ENCODE peak calls at places on chromosomes 5 and 9, in five cellular contexts. X, F, N, P and R are unnamed samples. For H3K4me1, the result is how much of the 10 kb centered on the place peaks cover.

GRCh38 chr5:76319673-76320072 is 83.4 kb upstream of the IQGAP2 start:
- DNase-seq in F (no peak), N (no peak), X (no peak), P (no peak), R (no peak)

GRCh38 chr5:140965905-140966292 is 377 bp upstream of the PCDHAC2 start:
- DNase-seq in P (no peak), N (no peak), X (no peak), F (peak), R (no peak)

GRCh38 chr9:128684325-128685021 is 4.5 kb upstream of the SET start:
- DNase-seq in N (peak), X (peak), F (peak), P (peak), R (peak)

GRCh38 chr5:78930742-78931141 is 54.4 kb downstream of the ARSB start:
- DNase-seq in X (peak), N (peak), F (no peak), P (no peak), R (peak)

GRCh38 chr5:64026493-64026892 is 64.2 kb upstream of the HTR1A start:
- DNase-seq in N (no peak), P (no peak), X (no peak), F (no peak), R (no peak)

GRCh38 chr9:104899759-104900247 is 28.2 kb downstream of the ABCA1 start:
- DNase-seq in N (no peak), P (no peak), X (no peak), F (no peak), R (no peak)

GRCh38 chr5:81147970-81148571 is 85.1 kb upstream of the CKMT2 start:
- DNase-seq in P (peak), F (no peak), X (no peak), N (no peak), R (no peak)

GRCh38 chr5:115068239-115069086 is 101.2 kb downstream of the TRIM36 start:
- DNase-seq in X (peak), F (peak), N (peak), P (peak), R (peak)

GRCh38 chr5:31021181-31021624 is 172.3 kb upstream of the CDH6 start:
- DNase-seq in X (peak), F (peak), N (peak), P (no peak), R (peak)

GRCh38 chr5:141681695-141682641 is at the start of gene ARAP3:
- DNase-seq in N (peak), F (peak), P (no peak), X (peak), R (peak)

GRCh38 chr9:113566011-113566711 is 102.6 kb downstream of the RGS3 start:
- DNase-seq in F (no peak), X (no peak), N (no peak), P (no peak), R (peak)

GRCh38 chr5:14184725-14185124 is 41.6 kb downstream of the TRIO start:
- DNase-seq in N (peak), F (no peak), P (no peak), X (peak), R (peak)

GRCh38 chr5:119275873-119276214 is 80.0 kb upstream of the TNFAIP8 start:
- DNase-seq in P (no peak), N (no peak), F (no peak), X (no peak), R (no peak)

GRCh38 chr9:133518193-133518592 is 6.6 kb downstream of the MYMK start:
- DNase-seq in N (no peak), F (no peak), X (no peak), P (no peak), R (no peak)

GRCh38 chr5:148730955-148731898 is 76.9 kb upstream of the HTR4 start:
- DNase-seq in F (peak), X (peak), N (peak), P (peak), R (peak)
- H3K9ac ChIP-seq in F (peak), X (no peak), N (no peak), P (no peak), R (no peak)

GRCh38 chr5:4580772-4581171 is 559.4 kb upstream of the ADAMTS16 start:
- DNase-seq in F (no peak), N (no peak), P (no peak), X (no peak), R (no peak)

GRCh38 chr5:4581289-4581688 is 558.8 kb upstream of the ADAMTS16 start:
- DNase-seq in P (no peak), F (no peak), N (no peak), X (no peak), R (no peak)

GRCh38 chr5:4576161-4576748 is 563.9 kb upstream of the ADAMTS16 start:
- DNase-seq in F (no peak), X (no peak), P (peak), N (peak), R (peak)

GRCh38 chr5:4575608-4576007 is 564.5 kb upstream of the ADAMTS16 start:
- DNase-seq in N (no peak), F (no peak), X (no peak), P (peak), R (no peak)

GRCh38 chr5:4579679-4580078 is 560.5 kb upstream of the ADAMTS16 start:
- DNase-seq in P (no peak), X (no peak), F (no peak), N (no peak), R (no peak)
- H3K4me1 ChIP-seq in P (under half), X (under half), F (under half), N (under half), R (under half)

GRCh38 chr5:135243194-135244191 is 155.5 kb downstream of the MACROH2A1 start:
- DNase-seq in F (no peak), X (no peak), P (peak), N (no peak), R (no peak)
- H3K4me2 ChIP-seq in F (no peak), X (no peak), P (no peak), N (no peak), R (no peak)

GRCh38 chr9:131817073-131817472 is 77.2 kb upstream of the RAPGEF1 start:
- DNase-seq in N (no peak), X (no peak), F (no peak), P (no peak), R (no peak)

GRCh38 chr9:131817627-131818026 is 77.8 kb upstream of the RAPGEF1 start:
- DNase-seq in N (no peak), P (no peak), X (no peak), F (no peak), R (no peak)

GRCh38 chr9:131818089-131818488 is 78.2 kb upstream of the RAPGEF1 start:
- DNase-seq in X (no peak), F (no peak), P (no peak), N (no peak), R (no peak)

GRCh38 chr9:131814714-131815113 is 74.8 kb upstream of the RAPGEF1 start:
- DNase-seq in P (no peak), F (no peak), X (no peak), N (no peak), R (no peak)

DNA sequence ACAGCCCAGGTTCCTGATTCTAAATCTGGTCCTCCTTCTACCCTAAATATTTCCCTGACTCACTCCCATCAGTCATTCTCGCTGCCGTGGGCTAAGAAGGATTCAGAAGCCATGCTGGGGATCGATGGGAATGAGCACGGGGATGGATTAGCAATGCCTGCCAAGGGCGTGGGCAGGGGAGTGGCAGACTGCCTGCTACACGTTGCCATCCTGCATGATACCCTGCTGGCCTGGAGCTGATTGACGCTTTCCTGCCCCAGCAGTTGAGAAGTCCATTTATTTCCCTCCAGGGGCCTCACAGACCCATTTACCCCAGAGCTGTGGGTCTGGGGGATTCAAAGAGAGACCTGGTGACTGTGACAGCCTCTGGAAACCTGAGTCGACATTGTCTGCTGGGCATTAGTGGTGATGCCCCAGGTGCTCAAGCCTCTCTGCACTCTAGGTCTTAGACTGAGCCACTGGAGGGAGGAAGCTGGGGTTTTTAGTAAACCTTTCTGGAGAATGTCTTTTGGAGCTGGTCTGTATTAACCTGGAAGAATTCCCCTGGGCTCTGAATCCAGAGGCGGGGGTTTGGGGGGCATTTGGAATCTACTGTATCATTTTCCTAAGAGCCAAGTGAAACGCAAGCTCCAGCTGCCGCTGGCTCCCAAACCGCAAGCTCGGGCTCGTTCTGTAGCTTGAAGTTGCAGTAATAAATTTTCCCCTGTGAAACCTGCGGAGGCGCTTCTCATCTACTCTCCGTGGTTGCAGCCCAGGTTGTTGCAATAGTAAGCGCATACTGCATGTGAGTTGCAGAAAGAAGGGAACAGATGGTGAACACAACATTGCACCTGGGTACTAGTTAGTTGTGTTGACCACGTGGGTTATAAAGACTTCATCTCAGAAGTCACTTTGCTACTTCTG is 76.3 kb upstream of the RAPGEF1 start:
- DNase-seq in N (no peak), F (peak), P (no peak), X (no peak), R (peak)
- H3K9ac ChIP-seq in N (no peak), F (no peak), P (no peak), X (no peak), R (no peak)

DNA sequence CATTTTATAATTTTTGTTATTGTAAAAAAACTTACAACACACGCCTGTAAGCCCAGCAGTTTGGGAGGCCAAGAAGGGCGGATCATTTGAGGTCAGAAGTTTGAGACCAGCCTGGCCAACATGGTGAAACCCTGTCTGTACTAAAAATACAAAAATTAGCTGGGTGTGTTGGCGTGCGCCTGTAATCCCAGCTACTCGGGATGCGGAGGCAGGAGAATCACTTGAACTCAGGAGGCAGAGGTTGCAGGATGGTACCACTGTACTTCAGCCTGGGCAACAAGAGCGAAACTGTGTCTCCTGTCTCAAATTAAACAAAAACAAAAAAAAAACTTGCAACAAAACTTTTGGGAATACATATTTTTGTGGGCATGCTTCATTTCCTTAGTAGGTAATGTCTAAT is 164.6 kb downstream of the CACNA1B start:
- DNase-seq in X (no peak), P (no peak), N (no peak), F (no peak), R (no peak)
- H3K4me1 ChIP-seq in X (under half), P (under half), N (under half), F (under half), R (under half)